ENCODE peak calls at places on chromosomes 4 and X, in five cellular contexts. D, S, M, Q and K are unnamed samples.

GRCh38 chr4:142379277-142380051 is 466.6 kb downstream of the INPP4B start:
- DNase-seq in S (no peak), Q (peak; percentile 82), D (no peak), M (no peak), K (peak; percentile 24)

GRCh38 chr4:123892997-123893745 is 496.6 kb downstream of the SPRY1 start:
- DNase-seq in Q (peak; percentile 62), S (no peak), D (no peak), M (no peak), K (no peak)

GRCh38 chrX:148448686-148449085 is 51.7 kb upstream of the AFF2 start:
- DNase-seq in Q (no peak), D (no peak), S (no peak), M (no peak), K (no peak)

GRCh38 chrX:129759576-129760061 is 20.1 kb upstream of the SASH3 start:
- DNase-seq in Q (peak; percentile 88), M (no peak), S (peak; percentile 2), D (peak; percentile 66), K (peak; percentile 16)

GRCh38 chr4:22190855-22191254 is 242.3 kb upstream of the KCNIP4 start:
- DNase-seq in S (no peak), Q (peak; percentile 72), M (peak; percentile 42), D (no peak), K (no peak)

GRCh38 chrX:150955590-150955989 is 27.5 kb upstream of the HMGB3 start:
- DNase-seq in M (no peak), S (no peak), D (no peak), Q (no peak), K (no peak)

GRCh38 chrX:139759637-139760036 is 51.7 kb upstream of the MCF2 start:
- DNase-seq in M (no peak), Q (peak; percentile 44), D (no peak), S (peak; percentile 62), K (no peak)

GRCh38 chr4:119537586-119537985 is 91.0 kb downstream of the PDE5A start:
- DNase-seq in D (no peak), M (no peak), S (no peak), Q (no peak), K (no peak)

GRCh38 chr4:123444298-123444731 is 47.7 kb downstream of the SPRY1 start:
- DNase-seq in M (no peak), S (peak; percentile 82), Q (peak; percentile 57), D (peak; percentile 27), K (peak; percentile 25)

GRCh38 chr4:4853371-4853823 is 6.1 kb upstream of the MSX1 start:
- DNase-seq in S (peak; percentile 26), D (no peak), M (no peak), Q (no peak), K (no peak)

GRCh38 chr4:43968041-43968440 is 480.6 kb downstream of the KCTD8 start:
- DNase-seq in D (no peak), S (no peak), M (no peak), Q (no peak), K (no peak)

GRCh38 chr4:169492436-169493163 is 119.8 kb downstream of the NEK1 start:
- DNase-seq in S (peak; percentile 72), D (no peak), Q (peak; percentile 55), M (no peak), K (no peak)

GRCh38 chrX:16458208-16458607 is 191.8 kb upstream of the S100G start:
- DNase-seq in S (no peak), D (no peak), Q (no peak), M (no peak), K (no peak)

DNA sequence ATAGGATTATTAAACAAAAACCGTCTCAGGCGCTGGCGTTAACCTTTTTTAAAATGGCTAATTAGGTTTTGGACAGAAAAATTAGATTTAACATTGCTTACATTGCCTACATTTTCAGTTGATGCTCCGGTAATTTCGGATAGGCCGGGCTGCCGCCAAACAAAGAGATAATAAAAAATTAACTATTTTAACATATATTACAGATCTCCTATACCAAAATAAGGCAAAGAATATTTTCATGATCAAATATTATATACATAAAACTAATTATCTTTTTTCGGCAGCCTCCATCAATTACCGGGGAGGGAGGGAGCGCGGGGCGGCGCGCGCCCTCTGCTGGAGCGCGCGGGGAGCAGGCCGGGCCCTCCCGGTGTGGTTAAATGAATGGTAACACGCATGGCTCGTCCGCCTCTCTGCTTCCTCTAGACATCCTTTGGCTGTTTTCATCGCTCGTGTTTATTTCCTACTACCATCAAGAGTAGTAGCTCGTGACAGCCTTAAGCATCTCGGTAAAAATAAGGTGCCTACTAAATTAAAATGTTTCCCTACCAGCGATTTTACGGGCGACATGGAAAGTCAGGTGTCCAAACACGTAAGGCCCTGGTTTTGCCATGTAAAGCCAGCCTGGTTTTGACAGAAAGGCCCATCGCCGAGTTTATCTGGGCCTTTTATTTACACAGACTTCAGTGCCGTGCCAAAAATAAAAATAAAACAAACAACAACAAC is 52.4 kb upstream of the TMEM33 start:
- DNase-seq in M (no peak), Q (peak; percentile 39), S (peak; percentile 57), D (peak; percentile 41), K (no peak)
- H3K4me3 ChIP-seq in M (peak overlapping the region; percentile 37), Q (no peak overlapping the region), S (peak overlapping the region; percentile 56), D (peak overlapping the region; percentile 43), K (no peak overlapping the region)

GRCh38 chr4:173537628-173538147 is 7.7 kb upstream of the HAND2 start:
- DNase-seq in D (no peak), S (peak; percentile 54), Q (no peak), M (no peak), K (no peak)
- H3K27ac ChIP-seq in D (no peak overlapping the region), S (no peak overlapping the region), Q (no peak overlapping the region), M (no peak overlapping the region), K (no peak overlapping the region)

GRCh38 chrX:17656556-17656955 is 80.7 kb upstream of the SCML1 start:
- DNase-seq in Q (no peak), S (peak; percentile 14), M (no peak), D (no peak), K (no peak)

GRCh38 chrX:17654116-17654515 is 83.2 kb upstream of the SCML1 start:
- DNase-seq in M (no peak), D (peak; percentile 17), S (no peak), Q (no peak), K (no peak)

GRCh38 chrX:17655232-17656034 is 81.9 kb upstream of the SCML1 start:
- DNase-seq in D (no peak), Q (peak; percentile 15), M (no peak), S (peak; percentile 41), K (no peak)

GRCh38 chrX:17656035-17656418 is 81.3 kb upstream of the SCML1 start:
- DNase-seq in D (no peak), Q (no peak), S (peak; percentile 48), M (no peak), K (no peak)
- H3K4me3 ChIP-seq in D (peak overlapping the region; percentile 39), Q (peak overlapping the region; percentile 17), S (peak overlapping the region; percentile 59), M (peak overlapping the region; percentile 9), K (no peak overlapping the region)

GRCh38 chr4:97978791-97979488 is 164.3 kb downstream of the STPG2 start:
- DNase-seq in D (no peak), M (no peak), S (no peak), Q (no peak), K (no peak)
- H3K27ac ChIP-seq in D (no peak overlapping the region), M (no peak overlapping the region), S (no peak overlapping the region), Q (no peak overlapping the region), K (no peak overlapping the region)

GRCh38 chrX:149871940-149872339 is 9.0 kb upstream of the MAGEA8 start:
- DNase-seq in S (peak; percentile 55), Q (no peak), D (peak; percentile 29), M (no peak), K (peak; percentile 17)

GRCh38 chrX:149871433-149871832 is 9.6 kb upstream of the MAGEA8 start:
- DNase-seq in S (no peak), M (no peak), D (no peak), Q (no peak), K (no peak)

GRCh38 chrX:149877636-149878035 is 3.3 kb upstream of the MAGEA8 start:
- DNase-seq in Q (peak; percentile 0), S (no peak), D (no peak), M (no peak), K (no peak)

GRCh38 chrX:149881081-149881711 is at the start of gene MAGEA8:
- DNase-seq in D (no peak), Q (no peak), S (peak; percentile 54), M (no peak), K (no peak)

DNA sequence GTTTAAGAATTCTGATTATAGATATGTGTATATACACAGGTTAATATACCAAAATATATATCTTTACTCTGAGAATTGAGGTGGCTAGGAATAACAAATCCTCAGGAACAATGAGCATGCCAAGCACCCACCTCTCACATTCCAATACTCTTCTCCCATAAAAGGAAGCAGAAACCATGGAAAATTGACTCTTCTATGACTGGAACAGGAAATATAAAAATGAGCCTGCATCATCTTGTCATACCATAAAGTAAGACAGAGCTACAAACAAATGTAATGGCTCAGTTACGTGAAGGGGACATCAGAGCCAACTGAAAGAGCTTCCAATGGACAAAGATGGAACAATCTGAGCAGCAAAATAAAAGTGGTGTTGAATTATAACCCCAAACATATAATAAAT is 3.8 kb upstream of the MAGEA8 start:
- DNase-seq in Q (no peak), S (no peak), D (no peak), M (no peak), K (no peak)
- H3K4me3 ChIP-seq in Q (no peak overlapping the region), S (no peak overlapping the region), D (no peak overlapping the region), M (no peak overlapping the region), K (no peak overlapping the region)

GRCh38 chr4:48603366-48604003 is 113.4 kb downstream of the ZAR1 start:
- DNase-seq in D (no peak), M (no peak), S (no peak), Q (no peak), K (peak; percentile 52)

GRCh38 chr4:48602222-48602621 is 112.2 kb downstream of the ZAR1 start:
- DNase-seq in Q (peak; percentile 40), D (no peak), S (no peak), M (no peak), K (no peak)

GRCh38 chr4:48604527-48604926 is 114.5 kb downstream of the ZAR1 start:
- DNase-seq in D (no peak), S (no peak), M (no peak), Q (no peak), K (no peak)

GRCh38 chr4:48602763-48603162 is 112.7 kb downstream of the ZAR1 start:
- DNase-seq in M (no peak), D (no peak), S (no peak), Q (peak; percentile 21), K (no peak)

GRCh38 chr4:48604041-48604440 is 114.0 kb downstream of the ZAR1 start:
- DNase-seq in D (no peak), Q (no peak), S (no peak), M (no peak), K (no peak)
- H3K27ac ChIP-seq in D (no peak overlapping the region), Q (no peak overlapping the region), S (no peak overlapping the region), M (no peak overlapping the region), K (no peak overlapping the region)

DNA sequence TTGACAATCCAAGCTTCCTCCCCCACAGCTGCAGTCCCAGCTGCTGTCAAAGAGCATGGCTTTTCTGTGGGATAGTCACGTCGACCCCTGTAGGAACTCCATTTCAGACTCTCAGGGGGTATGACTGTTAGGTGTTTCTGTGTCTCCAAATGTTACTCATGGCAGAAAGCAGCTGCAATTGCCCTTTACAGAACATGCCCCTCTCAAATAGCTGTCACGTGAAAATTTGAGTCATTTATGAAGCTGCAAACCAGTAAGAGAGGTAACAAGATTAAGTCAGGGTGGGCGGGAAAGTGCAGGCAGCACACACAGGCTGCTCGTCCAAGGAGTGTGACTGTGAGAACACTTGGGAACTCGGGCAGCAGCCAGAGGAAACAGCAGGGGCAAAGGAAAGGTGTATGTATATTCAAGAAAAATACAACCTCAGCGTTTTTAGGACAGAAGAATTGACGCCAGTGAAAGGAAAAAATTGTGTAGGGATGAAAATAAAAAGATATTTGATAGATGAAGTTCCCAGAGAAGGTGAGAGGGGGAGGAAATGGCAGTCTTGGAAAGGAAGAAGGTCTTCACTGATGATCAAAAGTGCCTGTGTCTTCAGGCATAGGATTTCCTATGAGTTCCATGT is 66.5 kb upstream of the TMEM184C start:
- DNase-seq in Q (peak; percentile 88), S (no peak), M (no peak), D (no peak), K (no peak)
- H3K4me3 ChIP-seq in Q (no peak overlapping the region), S (no peak overlapping the region), M (no peak overlapping the region), D (no peak overlapping the region), K (no peak overlapping the region)